ENCODE peak calls at places on chromosomes 6 and 20, in five cellular contexts. J, Y, P, I and H are unnamed samples.

GRCh38 chr6:11789754-11790153 is 11.2 kb upstream of the ADTRP start:
- DNase-seq in I (no peak), Y (no peak), P (no peak), J (no peak), H (no peak)

GRCh38 chr20:52083627-52084232 is 107.8 kb downstream of the ZFP64 start:
- DNase-seq in J (peak; percentile 80), I (peak; percentile 73), P (peak; percentile 27), Y (no peak), H (no peak)

GRCh38 chr20:21571841-21572690 is 58.2 kb upstream of the NKX2-2 start:
- DNase-seq in P (peak; percentile 31), Y (no peak), I (peak; percentile 23), J (peak; percentile 35), H (no peak)

GRCh38 chr6:11810039-11810541 is 31.5 kb upstream of the ADTRP start:
- DNase-seq in P (peak; percentile 31), I (no peak), J (no peak), Y (no peak), H (no peak)

GRCh38 chr20:61674051-61674450 is 391.6 kb downstream of the TAF4 start:
- DNase-seq in Y (no peak), J (no peak), P (no peak), I (no peak), H (no peak)

GRCh38 chr6:127737009-127737486 is 160.1 kb downstream of the C6orf58 start:
- DNase-seq in J (peak; percentile 37), I (peak; percentile 63), Y (peak; percentile 12), P (peak; percentile 29), H (peak; percentile 34)

GRCh38 chr6:124879110-124879991 is 82.9 kb upstream of the RNF217 start:
- DNase-seq in I (no peak), P (no peak), Y (no peak), J (no peak), H (no peak)

GRCh38 chr20:35145141-35145564 is 2.0 kb downstream of the EDEM2 start:
- DNase-seq in Y (peak; percentile 23), P (peak; percentile 54), I (peak; percentile 77), J (peak; percentile 41), H (peak; percentile 12)

GRCh38 chr6:143700684-143701342 is 23.0 kb downstream of the PHACTR2 start:
- DNase-seq in P (no peak), J (peak; percentile 32), Y (no peak), I (no peak), H (no peak)

GRCh38 chr20:4905195-4905594 is 96.1 kb downstream of the SLC23A2 start:
- DNase-seq in Y (no peak), J (no peak), I (no peak), P (no peak), H (no peak)

GRCh38 chr6:30441171-30441570 is 48.1 kb upstream of the HLA-E start:
- DNase-seq in Y (no peak), P (no peak), J (no peak), I (no peak), H (no peak)

GRCh38 chr6:81978230-81978629 is 225.7 kb upstream of the TENT5A start:
- DNase-seq in I (no peak), J (no peak), P (no peak), Y (no peak), H (no peak)

GRCh38 chr6:81979329-81979728 is 226.8 kb upstream of the TENT5A start:
- DNase-seq in I (no peak), Y (no peak), J (no peak), P (no peak), H (no peak)

GRCh38 chr6:81979767-81980166 is 227.3 kb upstream of the TENT5A start:
- DNase-seq in J (no peak), I (no peak), P (no peak), Y (no peak), H (no peak)

GRCh38 chr6:81981812-81982211 is 229.3 kb upstream of the TENT5A start:
- DNase-seq in Y (no peak), P (no peak), I (no peak), J (no peak), H (no peak)

DNA sequence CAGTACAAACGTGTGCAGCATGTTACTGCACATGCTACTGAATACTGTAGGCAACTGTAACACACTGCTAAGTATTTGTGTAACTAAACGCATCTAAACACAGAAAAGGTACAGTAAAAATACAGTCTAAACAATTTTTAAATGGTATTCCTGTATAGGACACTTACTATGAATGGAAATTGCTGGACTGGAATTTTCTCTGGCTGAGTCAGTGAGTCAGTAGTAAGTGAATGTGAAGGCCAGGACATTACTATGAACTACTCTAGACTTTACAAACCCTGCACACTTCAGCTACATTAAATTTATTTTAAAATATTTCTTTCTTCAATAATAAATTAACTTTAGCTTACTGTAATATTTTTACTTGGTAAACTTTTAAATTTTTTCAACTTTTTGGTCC is 225.0 kb upstream of the TENT5A start:
- DNase-seq in I (no peak), J (no peak), P (no peak), Y (no peak), H (no peak)
- TF ChIP-seq REST in I (no peak), J (no peak), P (no peak), Y (no peak), H (no peak)

GRCh38 chr6:5497896-5498578 is 236.7 kb downstream of the FARS2 start:
- DNase-seq in P (no peak), Y (no peak), I (no peak), J (peak; percentile 10), H (no peak)

GRCh38 chr6:5499644-5500306 is 238.5 kb downstream of the FARS2 start:
- DNase-seq in Y (no peak), P (no peak), I (no peak), J (no peak), H (no peak)

GRCh38 chr6:5501837-5502236 is 240.5 kb downstream of the FARS2 start:
- DNase-seq in I (no peak), Y (no peak), P (no peak), J (no peak), H (no peak)

GRCh38 chr6:5493806-5494205 is 232.5 kb downstream of the FARS2 start:
- DNase-seq in Y (no peak), J (no peak), I (no peak), P (no peak), H (no peak)

DNA sequence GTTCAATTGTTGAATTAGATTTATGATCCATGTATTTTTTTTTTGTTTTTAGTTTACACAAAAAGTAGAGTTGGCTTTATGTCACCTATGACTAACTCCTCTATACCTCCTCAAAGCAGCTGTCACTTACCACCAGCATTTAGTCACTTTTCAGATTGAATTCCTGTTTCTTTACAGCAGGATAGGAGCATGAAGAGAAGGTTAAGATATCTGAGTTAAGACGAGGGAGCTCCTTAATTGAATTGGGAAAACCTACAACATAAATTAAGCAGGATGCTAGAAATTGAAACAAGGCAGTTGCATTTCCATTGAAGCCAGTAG is 237.2 kb downstream of the FARS2 start:
- DNase-seq in P (no peak), J (no peak), I (no peak), Y (no peak), H (no peak)
- H3K4me3 ChIP-seq in P (no peak overlapping the region), J (peak overlapping the region; percentile 27), I (no peak overlapping the region), Y (no peak overlapping the region), H (no peak overlapping the region)

DNA sequence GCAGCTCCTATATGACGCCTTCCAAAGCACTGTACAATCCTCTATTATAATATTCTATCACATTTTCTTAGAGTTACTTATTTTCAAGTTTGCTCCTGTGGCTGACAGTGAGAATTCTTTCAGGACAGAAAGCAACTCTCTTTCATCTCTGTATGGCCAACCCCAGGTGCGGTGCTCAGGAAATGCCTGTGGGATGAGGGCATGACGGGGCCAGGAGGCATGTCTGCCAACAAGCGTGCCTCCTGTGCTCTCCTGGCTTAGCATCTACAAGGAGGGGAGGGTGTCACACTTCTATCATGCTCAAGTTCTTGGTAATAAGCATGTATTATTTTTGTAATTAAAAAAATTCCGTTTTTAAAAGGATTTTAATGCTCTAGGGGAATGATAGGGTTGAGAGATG is 11.4 kb downstream of the MRPL14 start:
- DNase-seq in Y (no peak), J (no peak), I (no peak), P (no peak), H (no peak)
- TF ChIP-seq GABPA in Y (no peak), J (no peak), I (no peak), P (no peak), H (no peak)

DNA sequence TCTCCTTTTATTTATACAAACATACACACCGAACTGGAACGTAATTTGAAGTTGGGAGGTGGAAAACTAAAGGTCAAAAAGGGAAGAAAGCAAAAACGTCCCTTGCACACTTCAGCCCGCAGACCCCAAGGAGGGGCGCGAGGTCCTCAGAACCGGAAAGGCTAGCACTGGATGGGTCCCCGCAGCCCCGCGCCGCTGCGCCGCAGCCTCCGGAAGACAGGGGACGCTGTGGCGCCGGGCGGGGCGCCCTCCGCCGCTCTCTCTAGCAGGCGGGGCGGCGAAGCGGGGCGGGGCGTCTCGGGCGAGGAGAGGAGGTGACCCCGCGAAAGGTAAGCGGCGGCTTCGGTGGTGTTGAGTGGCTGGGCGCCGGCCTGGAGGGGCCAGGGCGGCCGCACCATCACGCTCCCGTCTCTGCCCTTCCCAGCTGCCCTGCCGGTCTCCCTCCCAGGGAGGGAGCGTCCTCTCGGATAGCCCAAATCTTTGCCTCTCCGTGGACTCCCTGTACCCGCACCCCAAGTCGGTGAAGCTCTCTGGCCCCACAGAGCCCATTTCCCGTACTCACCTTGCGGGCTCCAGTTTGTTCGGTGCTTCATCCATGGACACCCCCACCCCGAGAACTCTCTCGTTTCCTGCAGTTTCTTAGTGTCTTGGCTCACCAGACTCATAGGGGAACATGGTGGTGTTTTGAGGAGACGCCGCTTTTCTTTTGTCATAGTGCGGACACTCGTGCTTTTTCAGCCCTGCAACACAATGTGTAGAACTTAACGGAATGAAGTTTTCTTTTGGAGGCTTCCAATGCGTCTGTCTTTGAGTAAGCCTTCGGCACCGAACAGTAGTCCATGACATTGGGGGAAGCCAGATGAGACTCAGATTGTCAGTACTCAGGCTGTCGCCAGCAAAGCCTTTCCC is at the start of gene SMIM8:
- DNase-seq in Y (peak; percentile 24), J (peak; percentile 96), I (peak; percentile 73), P (peak; percentile 92), H (peak; percentile 81)
- TF ChIP-seq REST in Y (no peak), J (peak; percentile 41), I (peak; percentile 44), P (peak; percentile 32), H (no peak)

GRCh38 chr20:59405226-59405815 is 104.9 kb downstream of the EDN3 start:
- DNase-seq in I (no peak), Y (no peak), P (no peak), J (no peak), H (no peak)

GRCh38 chr20:59403261-59403961 is 103.0 kb downstream of the EDN3 start:
- DNase-seq in P (peak; percentile 96), I (no peak), J (peak; percentile 95), Y (no peak), H (peak; percentile 42)

GRCh38 chr20:59402697-59403096 is 102.3 kb downstream of the EDN3 start:
- DNase-seq in I (no peak), J (peak; percentile 41), P (no peak), Y (no peak), H (no peak)

GRCh38 chr20:59404749-59405148 is 104.3 kb downstream of the EDN3 start:
- DNase-seq in I (no peak), J (no peak), P (no peak), Y (no peak), H (no peak)

GRCh38 chr20:59403962-59404314 is 103.5 kb downstream of the EDN3 start:
- DNase-seq in P (no peak), Y (no peak), J (peak; percentile 37), I (no peak), H (no peak)
- H3K4me3 ChIP-seq in P (no peak overlapping the region), Y (no peak overlapping the region), J (peak overlapping the region; percentile 21), I (no peak overlapping the region), H (no peak overlapping the region)